ENCODE peak calls at places on chromosome 16, in four cellular contexts. A is hepatic stellate cell; Q is activated CD8-positive, alpha-beta memory T cell treated with anti-CD3 and anti-CD28 coated beads, Interleukin-2, amount 10 ng/mL, durations not matched to agents 7 days and 5 days; G is stimulated activated CD8-positive, alpha-beta memory T cell treated with anti-CD3 and anti-CD28 coated beads, Interleukin-2, amount 100 ng/mL, for 48 hours. F is an unnamed sample.

GRCh38 chr16:57268804-57269800 is 15.4 kb downstream of the PLLP start:
- DNase-seq in Q (no peak), G (no peak), A (no peak), F (no peak)

GRCh38 chr16:84922351-84923135 is 88.8 kb downstream of the ZDHHC7 start:
- DNase-seq in G (no peak), A (peak), Q (no peak), F (peak)

GRCh38 chr16:89036776-89037175 is 56.9 kb upstream of the ACSF3 start:
- DNase-seq in A (no peak), G (no peak), Q (no peak), F (no peak)

GRCh38 chr16:72043539-72043938 is 10.8 kb upstream of the HP start:
- DNase-seq in A (no peak), G (no peak), Q (no peak), F (no peak)

GRCh38 chr16:4060823-4061222 is 55.4 kb downstream of the ADCY9 start:
- DNase-seq in A (no peak), Q (no peak), G (no peak), F (no peak)

GRCh38 chr16:3187798-3188674 is at the start of gene OR1F1:
- DNase-seq in A (peak), G (peak), Q (peak), F (no peak)

GRCh38 chr16:27918755-27919154 is 144.8 kb downstream of the GSG1L start:
- DNase-seq in G (no peak), Q (no peak), A (no peak), F (no peak)

GRCh38 chr16:86044241-86044671 is 145.3 kb downstream of the IRF8 start:
- DNase-seq in A (peak), G (peak), Q (peak), F (no peak)

GRCh38 chr16:15482068-15482747 is 47.8 kb downstream of the BMERB1 start:
- DNase-seq in A (peak), G (peak), Q (peak), F (peak)

GRCh38 chr16:74825941-74826340 is 51.3 kb upstream of the FA2H start:
- DNase-seq in G (no peak), Q (no peak), A (no peak), F (no peak)

GRCh38 chr16:59964232-59964924 is 1230.3 kb upstream of the GOT2 start:
- DNase-seq in A (no peak), G (no peak), Q (no peak), F (no peak)

GRCh38 chr16:11205754-11206459 is 50.1 kb downstream of the SOCS1 start:
- DNase-seq in G (no peak), A (peak), Q (no peak), F (no peak)

GRCh38 chr16:83720981-83721380 is 86.8 kb upstream of the HSBP1 start:
- DNase-seq in Q (no peak), A (no peak), G (no peak), F (no peak)

GRCh38 chr16:14111713-14112538 is 40.8 kb downstream of the MRTFB start:
- DNase-seq in G (no peak), Q (no peak), A (no peak), F (no peak)

GRCh38 chr16:89905511-89906140 is 13.0 kb upstream of the MC1R start:
- DNase-seq in G (no peak), A (no peak), Q (no peak), F (no peak)

GRCh38 chr16:84459941-84460405 is 44.5 kb downstream of the MEAK7 start:
- DNase-seq in G (no peak), Q (no peak), A (no peak), F (no peak)

GRCh38 chr16:84374160-84374489 is 5.8 kb downstream of the ATP2C2 start:
- DNase-seq in A (no peak), Q (no peak), G (no peak), F (peak)

GRCh38 chr16:63289834-63290460 is 1253.7 kb upstream of the CDH8 start:
- DNase-seq in A (peak), Q (no peak), G (no peak), F (peak)

GRCh38 chr16:12254566-12254965 is 278.0 kb downstream of the SNX29 start:
- DNase-seq in G (no peak), Q (no peak), A (no peak), F (no peak)

GRCh38 chr16:4244881-4245280 is 3.0 kb upstream of the SRL start:
- DNase-seq in A (no peak), Q (no peak), G (no peak), F (no peak)

GRCh38 chr16:78523212-78523995 is 423.9 kb downstream of the WWOX start:
- DNase-seq in Q (no peak), G (no peak), A (no peak), F (no peak)

GRCh38 chr16:31246296-31246695 is 13.5 kb upstream of the ITGAM start:
- DNase-seq in Q (no peak), A (no peak), G (no peak), F (no peak)

F was measured in pons.